ENCODE peak calls at places on chromosomes 4 and X, in four cellular contexts. One of them, this sample, is unnamed.

GRCh38 chr4:122584517-122584916 is 36.3 kb downstream of the IL21 start:
- DNase-seq in K562: no peak
- DNase-seq in HepG2: no peak
- DNase-seq in GM12878: no peak
- DNase-seq in this sample: no peak

GRCh38 chr4:74158561-74159396 is 861 bp downstream of the MTHFD2L start:
- DNase-seq in GM12878: peak; percentile 9
- DNase-seq in HepG2: no peak
- DNase-seq in K562: no peak
- DNase-seq in this sample: no peak

GRCh38 chr4:44791842-44792241 is 65.5 kb upstream of the GNPDA2 start:
- DNase-seq in GM12878: no peak
- DNase-seq in HepG2: no peak
- DNase-seq in K562: no peak
- DNase-seq in this sample: no peak

GRCh38 chr4:55827582-55827981 is 8.0 kb downstream of the EXOC1L start:
- DNase-seq in GM12878: no peak
- DNase-seq in K562: no peak
- DNase-seq in HepG2: no peak
- DNase-seq in this sample: no peak

GRCh38 chrX:133056341-133056740 is 40.6 kb downstream of the USP26 start:
- DNase-seq in K562: no peak
- DNase-seq in GM12878: no peak
- DNase-seq in HepG2: no peak
- DNase-seq in this sample: no peak

GRCh38 chr4:80184791-80185756 is 12.2 kb upstream of the PRDM8 start:
- DNase-seq in GM12878: no peak
- DNase-seq in HepG2: no peak
- DNase-seq in K562: no peak
- DNase-seq in this sample: no peak

GRCh38 chr4:113773014-113773413 is 11.5 kb upstream of the CAMK2D start:
- DNase-seq in GM12878: no peak
- DNase-seq in HepG2: no peak
- DNase-seq in K562: no peak
- DNase-seq in this sample: no peak

GRCh38 chrX:17020828-17021821 is 74.7 kb downstream of the REPS2 start:
- DNase-seq in K562: no peak
- DNase-seq in HepG2: no peak
- DNase-seq in GM12878: peak; percentile 9
- DNase-seq in this sample: no peak

GRCh38 chr4:2078584-2078983 is 19.5 kb downstream of the NAT8L start:
- DNase-seq in GM12878: no peak
- DNase-seq in HepG2: no peak
- DNase-seq in K562: no peak
- DNase-seq in this sample: no peak

GRCh38 chrX:33725556-33726232 is 406.4 kb downstream of the FAM47A start:
- DNase-seq in HepG2: no peak
- DNase-seq in GM12878: no peak
- DNase-seq in K562: no peak
- DNase-seq in this sample: no peak

GRCh38 chr4:176817222-176817621 is 24.5 kb upstream of the VEGFC start:
- DNase-seq in K562: no peak
- DNase-seq in HepG2: no peak
- DNase-seq in GM12878: no peak
- DNase-seq in this sample: no peak

GRCh38 chr4:4327652-4328121 is 37.6 kb downstream of the ZBTB49 start:
- DNase-seq in GM12878: no peak
- DNase-seq in K562: peak; percentile 85
- DNase-seq in HepG2: peak; percentile 62
- DNase-seq in this sample: peak; percentile 78

GRCh38 chr4:87068591-87069021 is 133.8 kb downstream of the AFF1 start:
- DNase-seq in K562: no peak
- DNase-seq in GM12878: no peak
- DNase-seq in HepG2: no peak
- DNase-seq in this sample: peak; percentile 46

GRCh38 chrX:46643636-46644035 is 70.1 kb downstream of the CHST7 start:
- DNase-seq in HepG2: no peak
- DNase-seq in K562: no peak
- DNase-seq in GM12878: no peak
- DNase-seq in this sample: no peak

GRCh38 chr4:38489924-38490639 is 173.9 kb upstream of the KLF3 start:
- DNase-seq in HepG2: peak; percentile 28
- DNase-seq in GM12878: no peak
- DNase-seq in K562: peak; percentile 31
- DNase-seq in this sample: no peak

GRCh38 chr4:112311516-112311915 is 14.3 kb downstream of the ALPK1 start:
- DNase-seq in HepG2: no peak
- DNase-seq in K562: peak; percentile 31
- DNase-seq in GM12878: no peak
- DNase-seq in this sample: no peak

GRCh38 chr4:99710681-99711345 is 53.2 kb upstream of the C4orf54 start:
- DNase-seq in HepG2: no peak
- DNase-seq in K562: no peak
- DNase-seq in GM12878: no peak
- DNase-seq in this sample: no peak

GRCh38 chr4:173218411-173219125 is 50.0 kb downstream of the GALNT7 start:
- DNase-seq in K562: peak; percentile 88
- DNase-seq in HepG2: no peak
- DNase-seq in GM12878: no peak
- DNase-seq in this sample: no peak

GRCh38 chr4:14269824-14270223 is 642.3 kb upstream of the BOD1L1 start:
- DNase-seq in K562: no peak
- DNase-seq in HepG2: no peak
- DNase-seq in GM12878: peak; percentile 19
- DNase-seq in this sample: no peak

GRCh38 chr4:113049421-113050355 is at the start of gene ANK2:
- DNase-seq in HepG2: no peak
- DNase-seq in K562: no peak
- DNase-seq in GM12878: no peak
- DNase-seq in this sample: peak; percentile 54

GRCh38 chrX:130414800-130415199 is 13.0 kb downstream of the RBMX2 start:
- DNase-seq in GM12878: no peak
- DNase-seq in HepG2: no peak
- DNase-seq in K562: no peak
- DNase-seq in this sample: no peak

GRCh38 chrX:130418066-130418465 is 16.3 kb downstream of the RBMX2 start:
- DNase-seq in GM12878: no peak
- DNase-seq in HepG2: no peak
- DNase-seq in K562: peak; percentile 78
- DNase-seq in this sample: no peak

GRCh38 chrX:130413415-130413814 is 11.6 kb downstream of the RBMX2 start:
- DNase-seq in GM12878: no peak
- DNase-seq in HepG2: no peak
- DNase-seq in K562: no peak
- DNase-seq in this sample: no peak

GRCh38 chrX:130416785-130417184 is 15.0 kb downstream of the RBMX2 start:
- DNase-seq in K562: no peak
- DNase-seq in HepG2: no peak
- DNase-seq in GM12878: no peak
- DNase-seq in this sample: no peak

DNA sequence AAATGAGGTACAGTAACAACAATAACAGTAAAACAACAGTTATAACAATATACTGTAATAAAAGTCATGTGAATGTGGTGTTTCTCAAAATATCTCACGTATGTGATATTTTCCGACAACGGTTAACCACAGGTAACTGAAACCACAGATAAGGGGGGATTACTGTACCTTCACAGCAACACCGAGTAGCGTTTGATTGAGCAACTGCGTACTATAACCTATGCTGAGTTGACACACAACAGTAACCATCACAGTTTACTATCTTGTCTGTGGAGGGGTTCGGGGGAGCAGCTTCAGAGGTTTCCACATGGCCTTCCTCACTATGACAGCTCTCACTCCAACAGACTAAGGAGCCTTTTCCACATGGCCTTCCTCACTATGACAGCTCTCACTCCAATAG is 13.4 kb downstream of the RBMX2 start:
- DNase-seq in K562: no peak
- DNase-seq in HepG2: no peak
- DNase-seq in GM12878: no peak
- DNase-seq in this sample: no peak
- TF ChIP-seq RFX5 in K562: no peak
- TF ChIP-seq RFX5 in HepG2: no peak
- TF ChIP-seq RFX5 in GM12878: no peak
- TF ChIP-seq RFX5 in this sample: no peak

GRCh38 chr4:7536876-7537275 is 102.1 kb upstream of the PSAPL1 start:
- DNase-seq in GM12878: no peak
- DNase-seq in K562: no peak
- DNase-seq in HepG2: no peak
- DNase-seq in this sample: no peak
- TF ChIP-seq ZBTB33 in GM12878: no peak
- TF ChIP-seq ZBTB33 in K562: no peak
- TF ChIP-seq ZBTB33 in HepG2: no peak
- TF ChIP-seq ZBTB33 in this sample: no peak

GRCh38 chr4:105128208-105128607 is 18.5 kb upstream of the TET2 start:
- DNase-seq in K562: no peak
- DNase-seq in HepG2: no peak
- DNase-seq in GM12878: no peak
- DNase-seq in this sample: no peak
- TF ChIP-seq RFX5 in K562: no peak
- TF ChIP-seq RFX5 in HepG2: no peak
- TF ChIP-seq RFX5 in GM12878: no peak
- TF ChIP-seq RFX5 in this sample: no peak

GRCh38 chrX:40095588-40096394 is 2.0 kb downstream of the BCOR start:
- DNase-seq in GM12878: no peak
- DNase-seq in K562: peak; percentile 56
- DNase-seq in HepG2: no peak
- DNase-seq in this sample: peak; percentile 44
- TF ChIP-seq ZBTB33 in GM12878: no peak
- TF ChIP-seq ZBTB33 in K562: no peak
- TF ChIP-seq ZBTB33 in HepG2: no peak
- TF ChIP-seq ZBTB33 in this sample: no peak

DNA sequence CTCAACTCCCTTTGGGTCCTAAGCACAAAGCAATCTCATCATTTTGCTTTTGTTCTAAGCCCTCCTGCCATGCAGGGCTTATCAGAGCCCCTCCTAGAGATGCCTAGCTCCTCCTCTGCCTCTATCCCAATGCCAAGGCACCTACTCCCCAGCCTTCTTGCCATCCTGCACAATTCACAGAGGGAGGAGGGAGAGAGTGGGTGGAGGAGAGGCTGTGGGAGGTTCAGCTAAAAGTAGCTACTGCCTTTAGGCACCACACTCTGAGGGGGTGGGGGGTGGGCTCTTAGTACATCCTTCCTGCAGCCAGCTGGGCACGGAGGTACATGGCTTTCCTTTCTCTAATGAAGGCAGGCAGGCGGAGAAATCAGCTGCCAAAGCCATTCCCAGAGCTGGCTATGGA is 40.2 kb downstream of the ARHGEF9 start:
- DNase-seq in HepG2: no peak
- DNase-seq in GM12878: no peak
- DNase-seq in K562: no peak
- DNase-seq in this sample: peak; percentile 24
- TF ChIP-seq RFX5 in HepG2: no peak
- TF ChIP-seq RFX5 in GM12878: no peak
- TF ChIP-seq RFX5 in K562: no peak
- TF ChIP-seq RFX5 in this sample: no peak

DNA sequence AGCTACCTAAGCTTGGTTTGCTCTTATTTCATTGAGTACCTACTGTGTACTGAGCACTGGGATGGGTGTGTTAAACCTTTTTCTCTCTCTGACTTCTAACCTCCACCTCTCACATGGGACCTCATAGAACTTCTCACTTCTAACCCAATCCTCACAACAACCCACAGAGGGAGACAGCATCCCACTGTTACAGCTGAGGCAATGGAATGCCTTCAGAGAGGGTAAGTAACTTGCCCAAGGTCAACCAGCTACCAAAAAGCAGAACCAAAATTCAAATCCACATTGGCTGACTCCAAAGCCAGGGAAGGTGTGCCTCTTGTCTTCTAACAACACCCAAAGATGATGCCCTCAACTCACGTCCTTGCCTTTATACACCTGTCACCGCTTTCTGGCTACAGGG is 5.4 kb downstream of the SEL1L3 start:
- DNase-seq in GM12878: no peak
- DNase-seq in HepG2: no peak
- DNase-seq in K562: no peak
- DNase-seq in this sample: no peak
- TF ChIP-seq ZBTB33 in GM12878: no peak
- TF ChIP-seq ZBTB33 in HepG2: no peak
- TF ChIP-seq ZBTB33 in K562: no peak
- TF ChIP-seq ZBTB33 in this sample: no peak

GRCh38 chrX:48648299-48648698 is 35.3 kb upstream of the WAS start:
- DNase-seq in HepG2: peak; percentile 28
- DNase-seq in GM12878: no peak
- DNase-seq in K562: peak; percentile 48
- DNase-seq in this sample: peak; percentile 49
- TF ChIP-seq RFX5 in HepG2: no peak
- TF ChIP-seq RFX5 in GM12878: no peak
- TF ChIP-seq RFX5 in K562: no peak
- TF ChIP-seq RFX5 in this sample: no peak

This sample was measured in SK-N-SH.